ENCODE peak calls at places on chromosomes 13 and 19, in eight cellular contexts. L is IMR-90; S is CD4-positive, alpha-beta T cell; R is Caco-2; X is GM12878; U is foreskin fibroblast; I is HCT116; J is endothelial cell. Z is an unnamed sample.

GRCh38 chr13:50951366-50951765 is 41.8 kb downstream of the RNASEH2B start:
- DNase-seq in R (no peak), X (no peak), S (no peak), I (no peak), U (no peak), L (peak), J (no peak), Z (no peak)

GRCh38 chr13:74193391-74193790 is 59.2 kb upstream of the KLF12 start:
- DNase-seq in L (no peak), S (no peak), J (no peak), R (no peak), I (no peak), X (no peak), U (peak), Z (no peak)

GRCh38 chr13:49343731-49344130 is 96.0 kb downstream of the CDADC1 start:
- DNase-seq in X (no peak), S (no peak), U (no peak), L (no peak), J (no peak), R (peak), I (no peak), Z (no peak)

GRCh38 chr13:39590466-39591036 is 12.4 kb downstream of the LHFPL6 start:
- DNase-seq in R (no peak), L (no peak), S (no peak), J (no peak), I (no peak), X (no peak), U (no peak), Z (no peak)

GRCh38 chr13:71021810-71022422 is 845.1 kb downstream of the DACH1 start:
- DNase-seq in X (no peak), S (no peak), U (no peak), R (no peak), I (no peak), L (no peak), J (no peak), Z (no peak)

GRCh38 chr19:53626941-53627340 is 4.9 kb upstream of the DPRX start:
- DNase-seq in U (no peak), J (no peak), L (no peak), I (no peak), X (no peak), R (no peak), S (no peak), Z (no peak)

GRCh38 chr13:43546260-43546659 is 240.5 kb downstream of the ENOX1 start:
- DNase-seq in I (no peak), X (no peak), U (peak), R (no peak), J (no peak), L (no peak), S (no peak), Z (no peak)

GRCh38 chr13:113187263-113187669 is 21.2 kb downstream of the PCID2 start:
- DNase-seq in X (no peak), U (peak), R (peak), L (peak), J (no peak), I (peak), S (peak), Z (peak)

GRCh38 chr19:35216026-35216832 is 12.3 kb downstream of the FAM187B start:
- DNase-seq in U (peak), R (no peak), S (no peak), L (no peak), I (no peak), X (no peak), J (no peak), Z (peak)

GRCh38 chr13:91506759-91507158 is 108.3 kb downstream of the GPC5 start:
- DNase-seq in L (no peak), X (no peak), J (no peak), U (no peak), I (no peak), R (no peak), S (no peak), Z (no peak)

GRCh38 chr19:43755256-43755801 is 567 bp upstream of the SMG9 start:
- DNase-seq in X (no peak), R (peak), J (peak), L (peak), U (peak), S (peak), I (no peak), Z (peak)

GRCh38 chr19:2150794-2151338 is 500 bp downstream of the AP3D1 start:
- DNase-seq in U (peak), R (no peak), S (no peak), X (no peak), I (no peak), J (no peak), L (no peak), Z (no peak)

GRCh38 chr13:107258599-107259187 is 690.8 kb upstream of the ARGLU1 start:
- DNase-seq in X (no peak), J (no peak), I (no peak), U (no peak), R (no peak), S (no peak), L (peak), Z (no peak)

GRCh38 chr13:98019186-98019585 is 65.7 kb downstream of the IPO5 start:
- DNase-seq in L (no peak), S (no peak), R (no peak), J (no peak), I (no peak), X (no peak), U (no peak), Z (no peak)

GRCh38 chr19:44912854-44913253 is 1.6 kb upstream of the APOC1 start:
- DNase-seq in U (peak), X (no peak), L (no peak), S (no peak), J (no peak), R (no peak), I (no peak), Z (no peak)

GRCh38 chr13:86446311-86446710 is 647.1 kb upstream of the SLITRK6 start:
- DNase-seq in U (no peak), J (no peak), L (peak), I (no peak), X (no peak), S (no peak), R (no peak), Z (no peak)

GRCh38 chr19:1747285-1748114 is 5.8 kb upstream of the ONECUT3 start:
- DNase-seq in X (no peak), U (peak), I (peak), J (no peak), L (peak), R (peak), S (peak), Z (no peak)

GRCh38 chr13:47826481-47826880 is 174.6 kb downstream of the SUCLA2 start:
- DNase-seq in X (no peak), S (no peak), U (no peak), J (no peak), I (no peak), R (no peak), L (peak), Z (no peak)

GRCh38 chr19:31499826-31500539 is 150.7 kb upstream of the TSHZ3 start:
- DNase-seq in X (no peak), S (no peak), I (no peak), R (no peak), J (no peak), U (no peak), L (no peak), Z (no peak)

GRCh38 chr13:109154146-109154545 is 524.7 kb downstream of the MYO16 start:
- DNase-seq in L (no peak), U (no peak), X (no peak), I (no peak), R (no peak), S (no peak), J (no peak), Z (no peak)

GRCh38 chr13:100208596-100208995 is 119.7 kb downstream of the PCCA start:
- DNase-seq in I (no peak), X (no peak), U (peak), J (no peak), L (peak), S (no peak), R (no peak), Z (no peak)

GRCh38 chr19:19750842-19751790 is 18.2 kb upstream of the ZNF14 start:
- DNase-seq in X (no peak), S (no peak), L (no peak), J (no peak), I (no peak), U (no peak), R (no peak), Z (no peak)

DNA sequence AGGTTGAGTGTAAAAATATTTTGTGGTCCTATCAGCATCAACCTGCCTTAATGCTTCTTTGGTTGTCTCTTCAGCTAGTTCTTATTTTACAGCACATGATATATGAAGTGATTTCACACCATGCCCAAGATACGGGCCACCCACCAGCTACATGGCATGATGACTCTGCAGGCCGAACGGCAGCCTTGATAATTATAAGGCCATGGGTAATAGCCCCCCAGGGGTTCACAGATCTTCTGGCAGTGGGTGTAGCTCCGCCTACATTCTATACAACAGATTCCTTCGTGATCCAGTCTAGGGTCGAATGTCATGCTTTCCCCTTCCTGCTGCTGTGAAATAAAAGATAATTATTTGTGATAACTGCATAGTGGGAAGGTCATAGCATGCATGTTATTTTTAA is 36.1 kb downstream of the CNMD start:
- DNase-seq in X (no peak), J (no peak), S (no peak), R (no peak), L (no peak), U (no peak), I (no peak), Z (no peak)
- TF ChIP-seq CTCF in X (no peak), J (no peak), S (no peak), R (no peak), L (no peak), U (no peak), I (no peak), Z (no peak)

GRCh38 chr13:75783906-75784485 is 147.9 kb downstream of the LMO7 start:
- DNase-seq in J (no peak), I (no peak), R (no peak), S (no peak), X (no peak), U (no peak), L (no peak), Z (no peak)
- TF ChIP-seq CTCF in J (no peak), I (no peak), R (no peak), S (no peak), X (no peak), U (no peak), L (no peak), Z (no peak)

GRCh38 chr19:48501961-48502719 is 9.5 kb downstream of the LMTK3 start:
- DNase-seq in J (peak), I (peak), X (peak), U (no peak), L (no peak), R (peak), S (peak), Z (peak)
- TF ChIP-seq CTCF in J (no peak), I (no peak), X (no peak), U (no peak), L (no peak), R (no peak), S (no peak), Z (no peak)

GRCh38 chr19:13803038-13803437 is 7.8 kb downstream of the ZSWIM4 start:
- DNase-seq in R (no peak), U (no peak), J (no peak), L (no peak), I (no peak), S (no peak), X (no peak), Z (no peak)

GRCh38 chr19:13807421-13808021 is 12.3 kb downstream of the ZSWIM4 start:
- DNase-seq in I (no peak), L (no peak), R (no peak), J (no peak), U (no peak), S (no peak), X (no peak), Z (no peak)

GRCh38 chr19:13808856-13809255 is 13.6 kb downstream of the ZSWIM4 start:
- DNase-seq in U (no peak), R (no peak), X (no peak), S (no peak), I (no peak), L (no peak), J (no peak), Z (no peak)

GRCh38 chr19:13806728-13807127 is 11.5 kb downstream of the ZSWIM4 start:
- DNase-seq in X (no peak), R (no peak), S (no peak), I (no peak), L (no peak), J (no peak), U (no peak), Z (no peak)

DNA sequence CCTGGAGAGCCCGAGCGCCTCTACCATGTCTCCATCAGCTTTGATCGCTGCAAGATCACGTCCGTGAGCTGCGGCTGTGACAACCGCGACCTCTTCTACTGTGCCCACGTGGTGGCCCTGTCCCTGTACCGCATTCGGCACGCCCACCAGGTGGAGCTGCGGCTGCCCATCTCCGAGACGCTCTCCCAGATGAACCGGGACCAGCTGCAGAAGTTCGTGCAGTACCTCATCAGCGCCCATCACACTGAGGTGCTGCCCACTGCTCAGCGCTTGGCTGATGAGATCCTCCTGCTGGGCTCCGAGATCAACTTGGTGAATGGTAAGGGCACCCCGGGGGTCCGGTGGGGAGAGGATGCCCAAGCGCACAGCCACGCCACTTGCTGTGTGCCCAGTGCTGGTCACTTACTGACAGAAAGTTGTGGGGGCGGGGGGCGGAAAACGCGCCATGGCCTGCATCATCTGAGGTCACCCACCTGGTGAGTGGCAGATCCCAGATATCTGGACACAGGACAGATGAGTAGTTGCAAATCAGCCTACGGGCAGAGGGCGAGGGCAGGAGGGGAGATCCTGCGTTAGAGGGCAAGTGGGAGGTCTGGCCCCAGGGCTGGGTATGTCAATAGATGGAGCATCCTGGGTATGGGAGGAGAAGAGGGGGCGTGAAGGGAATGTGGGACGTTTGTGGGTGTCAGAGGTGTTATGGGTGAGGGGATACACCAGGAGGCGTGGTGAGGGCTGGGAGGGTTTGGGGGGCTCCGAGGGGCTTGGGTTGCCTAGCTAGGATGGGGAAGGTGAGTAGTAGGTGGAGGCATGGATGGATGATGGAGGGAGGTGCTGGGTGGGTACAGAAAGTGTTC is 9.8 kb downstream of the ZSWIM4 start:
- DNase-seq in I (no peak), J (peak), R (no peak), L (no peak), S (peak), X (no peak), U (no peak), Z (no peak)
- TF ChIP-seq CTCF in I (no peak), J (no peak), R (peak), L (peak), S (peak), X (no peak), U (no peak), Z (no peak)

DNA sequence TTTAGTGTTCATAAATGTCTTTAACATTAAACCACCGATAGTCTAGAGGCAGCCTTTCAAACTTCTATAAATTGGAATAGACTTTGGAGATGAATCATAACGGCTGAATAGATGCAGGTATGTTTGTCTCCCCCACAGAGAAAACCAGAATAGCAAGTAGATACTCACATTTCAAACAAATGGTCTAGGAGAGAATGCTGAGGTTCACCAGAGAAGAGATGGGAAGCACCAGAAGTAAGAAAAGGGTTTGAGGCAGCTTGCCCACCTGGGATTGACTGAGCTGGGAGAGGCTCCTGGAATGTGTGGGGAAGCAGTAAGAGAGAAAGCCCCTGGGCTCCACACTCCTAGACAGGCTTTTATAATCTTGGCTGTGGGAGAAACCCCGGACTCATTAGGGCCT is 6.4 kb downstream of the IGFL3 start:
- DNase-seq in S (no peak), L (no peak), X (no peak), U (no peak), J (no peak), I (no peak), R (no peak), Z (no peak)
- TF ChIP-seq CTCF in S (no peak), L (no peak), X (no peak), U (no peak), J (no peak), I (no peak), R (no peak), Z (no peak)

GRCh38 chr13:82740442-82740841 is 1141.8 kb downstream of the SLITRK1 start:
- DNase-seq in I (no peak), L (no peak), S (no peak), U (no peak), J (no peak), R (no peak), X (no peak), Z (no peak)

DNA sequence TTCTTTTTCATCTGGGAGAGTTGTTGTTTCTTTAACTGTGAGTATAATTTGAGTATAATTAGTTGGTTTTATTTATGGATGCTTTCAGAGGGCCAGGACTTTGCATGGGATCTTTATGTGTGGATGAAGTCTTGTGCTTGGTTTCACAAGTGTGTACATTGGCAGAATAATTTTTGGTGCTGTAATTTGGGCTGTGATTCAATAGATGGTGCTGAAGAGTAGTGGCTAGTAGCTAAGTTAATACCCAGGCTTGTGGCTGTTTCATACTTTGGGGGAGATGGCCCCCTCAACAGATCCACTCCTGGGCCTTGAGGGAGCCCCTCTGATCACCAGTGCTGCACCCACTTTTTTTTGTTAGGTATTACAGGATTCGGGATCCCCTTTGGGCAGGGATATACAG is 1142.4 kb downstream of the SLITRK1 start:
- DNase-seq in R (no peak), U (peak), S (no peak), X (no peak), I (no peak), J (no peak), L (peak), Z (no peak)
- TF ChIP-seq CTCF in R (no peak), U (peak), S (no peak), X (no peak), I (no peak), J (no peak), L (peak), Z (no peak)

DNA sequence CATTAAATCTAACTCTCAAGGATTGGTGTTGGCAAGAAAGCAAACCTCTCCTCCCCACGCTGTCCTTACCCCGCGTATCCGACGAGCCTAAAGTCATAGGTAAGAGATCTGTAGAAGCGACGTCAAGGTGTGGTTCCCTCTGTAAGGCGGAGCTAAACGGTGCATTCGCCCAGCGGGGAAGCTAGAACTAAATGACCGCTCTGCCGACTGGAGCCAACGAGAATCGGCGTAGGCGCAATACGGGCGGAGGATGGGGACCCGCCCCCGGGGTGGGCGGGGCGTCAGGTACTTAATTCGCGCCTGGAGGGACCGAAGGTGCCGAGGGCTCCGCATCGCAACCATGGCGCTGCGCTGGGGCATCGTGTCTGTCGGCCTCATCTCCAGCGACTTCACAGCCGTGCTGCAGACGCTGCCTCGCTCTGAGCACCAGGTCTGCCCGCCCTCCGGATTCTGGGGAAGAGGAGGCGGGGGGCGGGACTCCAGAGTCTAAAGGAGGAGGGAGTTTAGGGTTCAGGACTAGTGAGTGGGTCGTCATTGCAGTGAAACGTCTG is at the start of gene DHDH:
- DNase-seq in R (peak), L (peak), I (peak), U (peak), J (peak), X (peak), S (peak), Z (no peak)
- TF ChIP-seq CTCF in R (no peak), L (no peak), I (no peak), U (no peak), J (no peak), X (no peak), S (no peak), Z (no peak)

DNA sequence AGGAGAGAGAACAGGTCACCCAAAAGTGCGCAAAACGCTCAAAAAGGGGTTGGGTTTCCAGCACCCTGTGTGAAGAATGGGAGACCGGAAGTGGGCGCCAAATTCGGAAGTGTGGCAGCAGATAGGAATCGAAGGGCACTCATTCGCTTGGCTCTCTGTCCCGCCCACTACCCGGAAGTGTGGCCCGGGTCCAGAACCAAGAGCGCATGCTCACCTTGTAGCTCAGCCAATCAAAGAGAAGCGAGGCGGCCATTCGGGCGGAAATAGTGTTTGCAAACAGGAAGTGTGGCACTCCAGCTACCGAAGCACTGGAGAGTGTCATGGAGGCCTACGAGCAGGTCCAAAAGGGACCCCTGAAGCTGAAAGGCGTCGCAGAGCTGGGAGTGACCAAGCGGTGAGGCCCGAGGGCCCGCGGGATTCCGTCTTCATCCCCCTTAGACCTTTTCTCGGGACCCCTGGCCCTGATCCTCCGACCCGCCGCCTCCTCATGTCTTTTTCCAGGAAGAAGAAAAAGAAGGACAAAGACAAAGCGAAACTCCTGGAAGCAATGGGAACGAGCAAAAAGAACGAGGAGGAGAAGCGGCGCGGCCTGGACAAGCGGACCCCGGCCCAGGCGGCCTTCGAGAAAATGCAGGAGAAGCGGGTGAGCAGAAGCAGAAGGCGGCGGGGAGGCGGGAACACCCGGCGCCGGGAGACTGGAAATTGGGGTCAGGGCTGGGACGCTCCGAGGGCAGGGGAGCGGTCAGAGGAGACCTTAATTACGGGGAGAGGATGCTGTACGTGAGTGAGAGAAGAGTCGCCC is at the start of gene FAM32A:
- DNase-seq in R (peak), I (peak), J (peak), X (peak), S (peak), L (peak), U (peak), Z (peak)
- TF ChIP-seq CTCF in R (peak), I (no peak), J (no peak), X (peak), S (no peak), L (peak), U (no peak), Z (no peak)

GRCh38 chr19:51119089-51119488 is 5.6 kb upstream of the SIGLEC9 start:
- DNase-seq in R (no peak), L (no peak), J (no peak), U (no peak), S (no peak), X (no peak), I (no peak), Z (no peak)
- TF ChIP-seq CTCF in R (no peak), L (no peak), J (no peak), U (no peak), S (no peak), X (no peak), I (no peak), Z (no peak)

Z was measured in CD14-positive monocyte.